ENCODE peak calls at places on chromosomes 16 and 17, in eight cellular contexts. T, L, B, S, P, V, F and W are unnamed samples.

GRCh38 chr17:45677770-45678169 is 106.3 kb upstream of the CRHR1 start:
- DNase-seq in T (no peak), L (no peak), B (peak), S (no peak), P (no peak), V (no peak), F (peak), W (no peak)

GRCh38 chr16:31876955-31877828 is 3.6 kb downstream of the ZNF267 start:
- DNase-seq in T (no peak), L (peak), B (peak), S (peak), P (no peak), V (no peak), F (peak), W (peak)

GRCh38 chr17:4901648-4902344 is 1.1 kb downstream of the CHRNE start:
- DNase-seq in T (no peak), L (peak), B (no peak), S (no peak), P (peak), V (no peak), F (no peak), W (no peak)

GRCh38 chr16:89484923-89485679 is 5.3 kb downstream of the ANKRD11 start:
- DNase-seq in T (no peak), L (no peak), B (no peak), S (no peak), P (peak), V (no peak), F (no peak), W (no peak)

GRCh38 chr17:52145496-52145895 is 13.0 kb downstream of the CA10 start:
- DNase-seq in T (no peak), L (no peak), B (no peak), S (no peak), P (no peak), V (no peak), F (no peak), W (no peak)

GRCh38 chr16:87243383-87243964 is 73.7 kb downstream of the C16orf95 start:
- DNase-seq in T (no peak), L (no peak), B (no peak), S (no peak), P (no peak), V (no peak), F (no peak), W (no peak)

GRCh38 chr17:79325707-79326106 is 251.1 kb downstream of the ENGASE start:
- DNase-seq in T (no peak), L (no peak), B (peak), S (no peak), P (no peak), V (no peak), F (peak), W (no peak)

GRCh38 chr16:57590654-57591085 is 37.8 kb upstream of the ADGRG1 start:
- DNase-seq in T (no peak), L (no peak), B (peak), S (peak), P (no peak), V (peak), F (peak), W (no peak)

GRCh38 chr16:58337090-58337444 is 42.2 kb upstream of the PRSS54 start:
- DNase-seq in T (no peak), L (no peak), B (no peak), S (no peak), P (no peak), V (no peak), F (peak), W (no peak)

GRCh38 chr17:9987779-9988585 is 82.9 kb upstream of the RCVRN start:
- DNase-seq in T (peak), L (no peak), B (peak), S (no peak), P (peak), V (no peak), F (peak), W (no peak)

GRCh38 chr17:80783461-80783860 is 208.2 kb upstream of the CHMP6 start:
- DNase-seq in T (no peak), L (no peak), B (no peak), S (no peak), P (no peak), V (no peak), F (peak), W (no peak)